ENCODE peak calls at places on chromosomes 7 and 10, in four cellular contexts. D is HCT116, L is astrocyte, Y is mucosa of descending colon. S is an unnamed sample. For H3K36me3, the result is how much of the 10 kb centered on the place peaks cover.

GRCh38 chr7:5559586-5559985 is 136.0 kb upstream of the TNRC18 start:
- DNase-seq in D (no peak), L (no peak), Y (no peak), S (no peak)

GRCh38 chr7:36132025-36132424 is 21.0 kb upstream of the EEPD1 start:
- DNase-seq in L (no peak), Y (no peak), D (no peak), S (no peak)

GRCh38 chr10:117552156-117552620 is 9.6 kb downstream of the EMX2 start:
- DNase-seq in Y (no peak), L (no peak), D (no peak), S (no peak)

GRCh38 chr10:49734676-49735075 is 27.4 kb downstream of the OGDHL start:
- DNase-seq in Y (no peak), L (no peak), D (no peak), S (no peak)

GRCh38 chr7:119572132-119572531 is 700.8 kb upstream of the KCND2 start:
- DNase-seq in Y (peak), D (no peak), L (no peak), S (no peak)

GRCh38 chr7:69676247-69676646 is 78.0 kb downstream of the AUTS2 start:
- DNase-seq in L (no peak), D (no peak), Y (no peak), S (no peak)

GRCh38 chr10:105071980-105072379 is 430.9 kb downstream of the SORCS3 start:
- DNase-seq in Y (no peak), L (no peak), D (no peak), S (no peak)

GRCh38 chr7:101602484-101603241 is 26.4 kb downstream of the MYL10 start:
- DNase-seq in L (peak), Y (peak), D (peak), S (peak)

GRCh38 chr10:97825020-97825739 is 24.5 kb upstream of the GOLGA7B start:
- DNase-seq in D (no peak), L (no peak), Y (no peak), S (no peak)

GRCh38 chr7:98955992-98956391 is 77.7 kb downstream of the TRRAP start:
- DNase-seq in D (no peak), Y (no peak), L (no peak), S (no peak)
- H3K36me3 ChIP-seq in D (half or more), Y (under half), L (half or more), S (under half)

GRCh38 chr10:110502851-110503301 is 5.2 kb downstream of the DUSP5 start:
- DNase-seq in L (peak), Y (no peak), D (no peak), S (no peak)
- H3K36me3 ChIP-seq in L (under half), Y (under half), D (under half), S (under half)

GRCh38 chr10:114441107-114441506 is 36.8 kb upstream of the AFAP1L2 start:
- DNase-seq in L (no peak), D (no peak), Y (no peak), S (no peak)

GRCh38 chr10:114432704-114433103 is 28.4 kb upstream of the AFAP1L2 start:
- DNase-seq in D (no peak), L (no peak), Y (no peak), S (no peak)

GRCh38 chr10:114437456-114438292 is 33.4 kb upstream of the AFAP1L2 start:
- DNase-seq in Y (no peak), D (no peak), L (no peak), S (no peak)

GRCh38 chr10:114442115-114442630 is 37.9 kb upstream of the AFAP1L2 start:
- DNase-seq in Y (no peak), L (no peak), D (no peak), S (no peak)

DNA sequence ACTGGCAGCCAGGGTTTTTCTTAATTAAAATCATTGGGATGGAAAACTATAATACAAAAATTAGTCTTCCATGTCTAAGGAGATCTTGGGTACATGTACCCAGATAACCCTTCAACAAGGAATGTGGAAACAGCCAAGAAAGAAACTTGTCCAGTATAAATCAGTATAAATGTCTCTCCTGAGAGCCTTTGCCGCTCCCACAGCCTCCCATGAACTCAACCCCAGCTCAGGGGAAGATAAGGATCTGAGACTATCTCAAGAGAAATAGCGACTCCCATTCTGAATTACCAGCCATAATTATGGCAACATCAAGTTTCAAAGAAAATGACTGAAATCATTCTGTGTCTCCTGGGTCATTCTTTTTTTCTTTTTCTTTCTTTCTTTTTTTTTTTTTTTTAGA is 32.6 kb upstream of the AFAP1L2 start:
- DNase-seq in D (no peak), Y (no peak), L (no peak), S (no peak)
- H3K36me3 ChIP-seq in D (under half), Y (under half), L (under half), S (under half)

GRCh38 chr7:66549466-66549865 is 79.2 kb upstream of the KCTD7 start:
- DNase-seq in Y (peak), D (no peak), L (no peak), S (no peak)
- H3K36me3 ChIP-seq in Y (under half), D (under half), L (under half), S (under half)

GRCh38 chr7:155756322-155756721 is 55.9 kb downstream of the SHH start:
- DNase-seq in Y (no peak), L (no peak), D (no peak), S (no peak)
- H3K36me3 ChIP-seq in Y (under half), L (under half), D (under half), S (under half)

GRCh38 chr10:107163904-107164861 is at the start of gene SORCS1:
- DNase-seq in L (no peak), Y (no peak), D (no peak), S (no peak)

GRCh38 chr10:107165007-107165406 is 501 bp upstream of the SORCS1 start:
- DNase-seq in Y (no peak), D (no peak), L (no peak), S (no peak)

GRCh38 chr10:107166378-107166777 is 1.9 kb upstream of the SORCS1 start:
- DNase-seq in D (no peak), L (no peak), Y (no peak), S (no peak)

GRCh38 chr10:107168739-107169138 is 4.2 kb upstream of the SORCS1 start:
- DNase-seq in Y (no peak), D (no peak), L (no peak), S (no peak)

DNA sequence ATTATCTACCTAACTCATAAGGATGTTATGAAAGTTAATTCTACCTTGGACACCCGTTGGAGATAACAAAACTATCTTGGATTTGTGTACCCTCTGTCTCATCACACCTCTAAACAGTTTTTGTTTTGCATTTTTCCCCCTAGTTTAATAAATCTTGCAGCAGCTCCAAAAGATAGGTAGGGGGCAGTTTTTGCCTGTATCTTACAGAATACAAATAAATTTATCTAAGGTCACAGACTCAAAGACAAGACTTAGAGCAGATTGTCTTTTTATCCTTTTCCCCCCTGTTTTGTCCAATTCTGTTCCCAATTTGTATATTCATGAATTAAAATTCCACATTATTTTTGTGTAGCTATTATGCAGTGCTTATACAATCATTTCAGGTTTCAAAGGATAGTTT is 5.0 kb upstream of the SORCS1 start:
- DNase-seq in D (no peak), L (no peak), Y (no peak), S (no peak)
- H3K36me3 ChIP-seq in D (under half), L (under half), Y (under half), S (under half)

GRCh38 chr7:42222891-42223290 is 14.1 kb downstream of the GLI3 start:
- DNase-seq in D (no peak), L (no peak), Y (no peak), S (no peak)

GRCh38 chr7:42224391-42225003 is 12.5 kb downstream of the GLI3 start:
- DNase-seq in L (no peak), D (no peak), Y (no peak), S (no peak)

GRCh38 chr7:42219447-42219846 is 17.6 kb downstream of the GLI3 start:
- DNase-seq in Y (no peak), D (no peak), L (peak), S (no peak)

GRCh38 chr7:42221304-42221703 is 15.7 kb downstream of the GLI3 start:
- DNase-seq in L (no peak), D (no peak), Y (no peak), S (no peak)

DNA sequence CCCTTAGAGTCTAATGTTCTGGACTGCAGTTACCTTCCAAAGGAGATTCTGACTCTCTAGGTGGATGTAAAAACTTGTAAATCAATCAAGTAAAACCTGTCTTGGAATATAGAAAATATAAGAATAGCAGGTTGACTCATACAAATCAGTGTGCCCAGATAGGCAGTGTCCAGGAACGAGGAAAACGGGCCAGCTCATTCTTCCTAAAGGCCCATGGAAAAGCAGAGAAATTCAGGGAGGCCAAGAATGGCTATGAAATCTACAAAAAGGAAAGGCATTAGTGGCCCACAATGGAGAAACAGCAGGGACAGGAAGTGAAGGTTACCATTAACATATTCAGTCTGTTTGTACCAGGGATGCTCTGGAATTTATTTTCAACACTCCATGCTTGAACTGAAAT is 14.9 kb downstream of the GLI3 start:
- DNase-seq in D (no peak), Y (no peak), L (no peak), S (no peak)
- H3K36me3 ChIP-seq in D (under half), Y (under half), L (under half), S (under half)

S was measured in iPS DF 6.9.